ENCODE peak calls at places on chromosomes 3 and 15, in five cellular contexts. One of them, this sample, is unnamed.

GRCh38 chr3:56277236-56277635 is 191.0 kb downstream of the ERC2 start:
- DNase-seq in astrocyte: no peak
- DNase-seq in GM23248: no peak
- DNase-seq in MM.1S: no peak
- DNase-seq in neuronal stem cell: no peak
- DNase-seq in this sample: no peak

GRCh38 chr3:195896361-195897080 is 11.8 kb downstream of the TNK2 start:
- DNase-seq in GM23248: peak; percentile 92
- DNase-seq in astrocyte: peak; percentile 79
- DNase-seq in neuronal stem cell: no peak
- DNase-seq in MM.1S: no peak
- DNase-seq in this sample: peak; percentile 51

GRCh38 chr15:43930556-43930955 is 103.8 kb downstream of the WDR76 start:
- DNase-seq in MM.1S: no peak
- DNase-seq in GM23248: no peak
- DNase-seq in astrocyte: no peak
- DNase-seq in neuronal stem cell: no peak
- DNase-seq in this sample: no peak

GRCh38 chr3:94862703-94863102 is 799.8 kb downstream of the NSUN3 start:
- DNase-seq in astrocyte: no peak
- DNase-seq in MM.1S: peak; percentile 64
- DNase-seq in neuronal stem cell: no peak
- DNase-seq in GM23248: peak; percentile 16
- DNase-seq in this sample: peak; percentile 47

GRCh38 chr15:62165029-62165792 is at the start of gene C2CD4B:
- DNase-seq in neuronal stem cell: peak; percentile 31
- DNase-seq in MM.1S: no peak
- DNase-seq in astrocyte: no peak
- DNase-seq in GM23248: peak; percentile 7
- DNase-seq in this sample: peak; percentile 71

GRCh38 chr15:57321485-57321884 is 54.8 kb upstream of the CGNL1 start:
- DNase-seq in neuronal stem cell: no peak
- DNase-seq in MM.1S: no peak
- DNase-seq in GM23248: no peak
- DNase-seq in astrocyte: no peak
- DNase-seq in this sample: no peak

GRCh38 chr15:69092159-69092558 is 68.3 kb upstream of the GLCE start:
- DNase-seq in neuronal stem cell: no peak
- DNase-seq in MM.1S: no peak
- DNase-seq in astrocyte: peak; percentile 72
- DNase-seq in GM23248: peak; percentile 32
- DNase-seq in this sample: no peak

GRCh38 chr15:85044251-85044853 is 62.7 kb downstream of the PDE8A start:
- DNase-seq in GM23248: peak; percentile 83
- DNase-seq in MM.1S: peak; percentile 46
- DNase-seq in astrocyte: peak; percentile 47
- DNase-seq in neuronal stem cell: no peak
- DNase-seq in this sample: peak; percentile 61

GRCh38 chr3:140292684-140293083 is 357.7 kb downstream of the CLSTN2 start:
- DNase-seq in MM.1S: no peak
- DNase-seq in astrocyte: peak; percentile 96
- DNase-seq in GM23248: peak; percentile 98
- DNase-seq in neuronal stem cell: no peak
- DNase-seq in this sample: no peak

GRCh38 chr15:78881681-78882080 is 9.0 kb downstream of the MORF4L1 start:
- DNase-seq in astrocyte: no peak
- DNase-seq in neuronal stem cell: no peak
- DNase-seq in MM.1S: no peak
- DNase-seq in GM23248: no peak
- DNase-seq in this sample: no peak

GRCh38 chr3:131388400-131388799 is 6.8 kb downstream of the NUDT16 start:
- DNase-seq in astrocyte: peak; percentile 13
- DNase-seq in neuronal stem cell: no peak
- DNase-seq in GM23248: peak; percentile 48
- DNase-seq in MM.1S: no peak
- DNase-seq in this sample: no peak

GRCh38 chr3:107650788-107651187 is 128.0 kb downstream of the BBX start:
- DNase-seq in MM.1S: no peak
- DNase-seq in neuronal stem cell: no peak
- DNase-seq in GM23248: no peak
- DNase-seq in astrocyte: no peak
- DNase-seq in this sample: no peak

GRCh38 chr3:126467611-126467955 is 8.1 kb downstream of the ZXDC start:
- DNase-seq in neuronal stem cell: no peak
- DNase-seq in MM.1S: no peak
- DNase-seq in astrocyte: no peak
- DNase-seq in GM23248: no peak
- DNase-seq in this sample: no peak

GRCh38 chr3:150005243-150006102 is 34.8 kb upstream of the PFN2 start:
- DNase-seq in neuronal stem cell: no peak
- DNase-seq in GM23248: peak; percentile 69
- DNase-seq in MM.1S: no peak
- DNase-seq in astrocyte: peak; percentile 52
- DNase-seq in this sample: no peak

GRCh38 chr3:25552251-25552650 is 112.5 kb downstream of the TOP2B start:
- DNase-seq in MM.1S: no peak
- DNase-seq in neuronal stem cell: no peak
- DNase-seq in GM23248: no peak
- DNase-seq in astrocyte: no peak
- DNase-seq in this sample: no peak
- H3K4me2 ChIP-seq in MM.1S: no peak overlapping the region
- H3K4me2 ChIP-seq in neuronal stem cell: no peak overlapping the region
- H3K4me2 ChIP-seq in GM23248: no peak overlapping the region
- H3K4me2 ChIP-seq in astrocyte: no peak overlapping the region
- H3K4me2 ChIP-seq in this sample: no peak overlapping the region

GRCh38 chr3:122826315-122826714 is 31.4 kb downstream of the SLC49A4 start:
- DNase-seq in MM.1S: no peak
- DNase-seq in astrocyte: no peak
- DNase-seq in GM23248: no peak
- DNase-seq in neuronal stem cell: no peak
- DNase-seq in this sample: no peak

GRCh38 chr3:122825460-122825859 is 30.6 kb downstream of the SLC49A4 start:
- DNase-seq in GM23248: no peak
- DNase-seq in astrocyte: no peak
- DNase-seq in neuronal stem cell: no peak
- DNase-seq in MM.1S: peak; percentile 9
- DNase-seq in this sample: no peak

GRCh38 chr3:122828281-122828680 is 33.4 kb downstream of the SLC49A4 start:
- DNase-seq in GM23248: no peak
- DNase-seq in MM.1S: no peak
- DNase-seq in neuronal stem cell: no peak
- DNase-seq in astrocyte: no peak
- DNase-seq in this sample: no peak

DNA sequence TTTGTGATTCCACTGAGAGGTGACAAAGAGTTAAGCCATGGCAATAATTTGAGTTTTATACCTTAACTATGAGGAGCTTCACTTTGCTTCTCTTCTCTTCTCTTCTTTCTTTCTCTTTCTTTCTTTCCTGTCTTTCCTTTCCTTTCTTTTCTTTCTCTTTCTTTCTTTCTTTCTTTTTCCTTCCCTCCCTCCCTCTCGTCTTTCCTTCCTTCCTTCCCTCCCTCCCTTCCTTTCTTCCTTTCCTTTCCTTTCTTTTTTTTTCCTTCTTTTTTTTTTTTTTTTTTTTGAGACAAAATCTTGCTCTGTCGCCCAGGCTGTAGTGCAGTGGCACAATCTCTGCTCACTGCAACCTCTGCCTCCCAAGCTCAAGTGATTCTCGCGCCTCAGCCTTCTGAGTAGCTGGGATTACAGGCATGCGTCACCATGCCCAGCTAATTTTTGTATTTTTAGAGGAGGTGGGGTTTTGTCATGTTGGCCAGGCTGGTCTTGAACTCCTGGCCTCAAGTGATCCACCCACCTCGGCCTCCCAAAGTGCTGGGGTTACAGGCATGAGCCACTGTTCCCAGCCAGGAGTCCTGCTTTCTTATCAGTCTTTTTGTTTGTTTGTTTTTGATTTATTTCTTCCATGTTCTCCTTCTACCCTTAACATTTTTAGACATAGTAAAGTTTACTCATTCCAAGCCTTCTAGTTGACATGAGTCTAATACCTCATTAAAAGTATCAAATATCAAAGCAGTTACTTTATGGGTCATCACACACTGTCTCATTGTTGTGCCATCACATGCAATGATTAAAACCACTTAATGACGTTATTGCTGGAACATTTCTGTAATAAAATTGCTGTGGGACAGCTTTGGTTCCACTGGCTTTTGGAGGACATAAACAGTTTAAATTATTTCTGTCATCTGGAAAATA is 29.9 kb downstream of the SLC49A4 start:
- DNase-seq in GM23248: peak; percentile 25
- DNase-seq in MM.1S: no peak
- DNase-seq in astrocyte: peak; percentile 16
- DNase-seq in neuronal stem cell: no peak
- DNase-seq in this sample: no peak
- H3K4me2 ChIP-seq in GM23248: no peak overlapping the region
- H3K4me2 ChIP-seq in MM.1S: peak overlapping the region; percentile 43
- H3K4me2 ChIP-seq in astrocyte: no peak overlapping the region
- H3K4me2 ChIP-seq in neuronal stem cell: no peak overlapping the region
- H3K4me2 ChIP-seq in this sample: no peak overlapping the region

GRCh38 chr15:76160426-76161152 is 100.8 kb downstream of the TMEM266 start:
- DNase-seq in GM23248: peak; percentile 18
- DNase-seq in MM.1S: no peak
- DNase-seq in neuronal stem cell: no peak
- DNase-seq in astrocyte: no peak
- DNase-seq in this sample: no peak

GRCh38 chr15:76159282-76159681 is 99.5 kb downstream of the TMEM266 start:
- DNase-seq in MM.1S: no peak
- DNase-seq in neuronal stem cell: no peak
- DNase-seq in GM23248: no peak
- DNase-seq in astrocyte: no peak
- DNase-seq in this sample: no peak

GRCh38 chr15:76162784-76163428 is 103.1 kb downstream of the TMEM266 start:
- DNase-seq in astrocyte: no peak
- DNase-seq in MM.1S: no peak
- DNase-seq in neuronal stem cell: no peak
- DNase-seq in GM23248: no peak
- DNase-seq in this sample: no peak

GRCh38 chr15:76162050-76162425 is 102.3 kb downstream of the TMEM266 start:
- DNase-seq in astrocyte: no peak
- DNase-seq in neuronal stem cell: no peak
- DNase-seq in GM23248: no peak
- DNase-seq in MM.1S: no peak
- DNase-seq in this sample: no peak

DNA sequence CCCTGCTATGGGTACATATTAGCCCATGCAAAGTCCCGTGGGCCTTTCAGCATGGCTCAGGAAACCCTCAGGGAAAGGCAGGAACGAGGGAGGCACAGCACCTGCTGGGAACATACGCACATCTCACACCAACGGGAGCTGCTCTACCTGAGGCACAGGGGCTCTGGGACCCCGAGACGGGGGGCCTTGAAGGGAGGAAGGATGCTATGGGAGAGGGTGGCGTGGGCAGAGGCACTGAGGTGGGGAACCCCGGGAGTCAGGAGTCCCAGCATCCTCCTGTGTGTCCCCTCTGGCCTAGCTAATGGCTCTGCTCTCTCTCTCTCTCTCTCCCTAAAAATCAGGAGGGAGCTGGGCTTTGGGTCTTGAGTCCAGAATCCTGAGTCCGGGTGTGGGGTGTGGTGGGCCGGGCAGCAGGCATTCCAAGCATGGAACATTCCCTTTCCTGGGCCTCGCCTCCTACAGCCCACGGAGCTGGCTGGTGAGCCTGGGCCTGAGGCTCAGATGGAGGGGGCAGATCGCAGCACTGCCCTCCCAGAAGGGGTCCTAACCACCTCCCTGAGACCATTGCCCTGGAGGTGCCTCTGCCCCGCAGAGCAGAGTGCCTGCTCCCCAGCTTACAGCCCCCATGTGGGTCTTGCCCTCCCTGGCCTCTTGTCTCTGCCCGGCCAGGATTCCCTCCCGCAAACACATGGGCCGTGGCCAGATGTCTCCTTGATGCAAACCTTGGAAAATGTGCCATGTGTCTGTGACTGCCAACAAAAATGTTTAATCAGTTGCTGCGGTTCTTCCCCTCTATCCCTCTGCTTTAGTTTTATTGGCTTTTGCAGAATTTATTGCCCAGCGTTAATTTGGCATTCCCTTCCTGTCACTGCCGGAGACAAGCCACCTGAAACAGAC is 101.6 kb downstream of the TMEM266 start:
- DNase-seq in astrocyte: no peak
- DNase-seq in GM23248: no peak
- DNase-seq in MM.1S: no peak
- DNase-seq in neuronal stem cell: no peak
- DNase-seq in this sample: no peak
- H3K4me2 ChIP-seq in astrocyte: no peak overlapping the region
- H3K4me2 ChIP-seq in GM23248: no peak overlapping the region
- H3K4me2 ChIP-seq in MM.1S: no peak overlapping the region
- H3K4me2 ChIP-seq in neuronal stem cell: no peak overlapping the region
- H3K4me2 ChIP-seq in this sample: no peak overlapping the region

GRCh38 chr3:61686228-61686648 is 124.9 kb downstream of the PTPRG start:
- DNase-seq in MM.1S: no peak
- DNase-seq in GM23248: no peak
- DNase-seq in neuronal stem cell: no peak
- DNase-seq in astrocyte: no peak
- DNase-seq in this sample: no peak

GRCh38 chr3:61685755-61686154 is 124.4 kb downstream of the PTPRG start:
- DNase-seq in neuronal stem cell: no peak
- DNase-seq in GM23248: no peak
- DNase-seq in MM.1S: no peak
- DNase-seq in astrocyte: no peak
- DNase-seq in this sample: no peak

GRCh38 chr3:61683409-61684261 is 122.3 kb downstream of the PTPRG start:
- DNase-seq in MM.1S: no peak
- DNase-seq in astrocyte: no peak
- DNase-seq in GM23248: no peak
- DNase-seq in neuronal stem cell: no peak
- DNase-seq in this sample: no peak

GRCh38 chr3:61682671-61683408 is 121.5 kb downstream of the PTPRG start:
- DNase-seq in MM.1S: no peak
- DNase-seq in GM23248: peak; percentile 76
- DNase-seq in astrocyte: no peak
- DNase-seq in neuronal stem cell: no peak
- DNase-seq in this sample: peak; percentile 36

GRCh38 chr3:61684386-61684785 is 123.0 kb downstream of the PTPRG start:
- DNase-seq in MM.1S: no peak
- DNase-seq in neuronal stem cell: no peak
- DNase-seq in astrocyte: no peak
- DNase-seq in GM23248: no peak
- DNase-seq in this sample: no peak
- H3K4me2 ChIP-seq in MM.1S: no peak overlapping the region
- H3K4me2 ChIP-seq in neuronal stem cell: no peak overlapping the region
- H3K4me2 ChIP-seq in astrocyte: no peak overlapping the region
- H3K4me2 ChIP-seq in GM23248: no peak overlapping the region
- H3K4me2 ChIP-seq in this sample: peak overlapping the region; percentile 10

DNA sequence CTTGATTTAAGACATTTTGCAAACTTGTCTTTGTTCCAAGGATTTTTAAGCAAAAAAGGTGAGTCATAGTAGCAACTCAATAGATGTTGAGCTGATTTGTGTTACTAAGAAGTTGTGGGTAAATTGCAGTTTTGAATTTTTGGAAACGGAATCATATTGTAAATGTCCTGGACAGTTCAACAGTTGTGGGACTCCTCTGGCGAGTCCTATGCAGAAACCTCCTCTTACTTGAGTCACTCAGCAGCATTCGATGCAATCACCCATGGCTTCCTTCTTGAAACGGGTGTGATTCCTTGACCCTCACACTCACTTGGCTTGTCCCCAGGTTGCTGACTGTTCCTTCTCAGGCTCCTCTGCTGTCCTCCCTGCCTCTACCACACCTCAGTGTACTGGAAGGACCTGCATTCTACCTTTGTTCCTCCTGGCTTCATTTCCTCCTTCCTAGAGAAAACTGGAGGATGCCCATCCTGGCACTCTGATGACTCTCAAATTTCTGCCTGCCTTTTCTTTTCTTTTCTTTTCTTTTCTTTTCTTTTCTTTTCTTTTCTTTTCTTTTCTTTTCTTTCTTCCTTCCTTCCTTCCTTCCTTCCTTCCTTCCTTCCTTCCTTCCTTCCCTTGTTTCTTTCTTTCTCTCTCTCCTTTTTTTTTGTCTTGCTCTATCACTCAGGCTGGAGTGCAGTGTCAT is 52.8 kb upstream of the DGKG start:
- DNase-seq in GM23248: peak; percentile 97
- DNase-seq in astrocyte: peak; percentile 92
- DNase-seq in MM.1S: peak; percentile 57
- DNase-seq in neuronal stem cell: no peak
- DNase-seq in this sample: no peak
- H3K4me2 ChIP-seq in GM23248: peak overlapping the region; percentile 66
- H3K4me2 ChIP-seq in astrocyte: peak overlapping the region; percentile 77
- H3K4me2 ChIP-seq in MM.1S: peak overlapping the region; percentile 83
- H3K4me2 ChIP-seq in neuronal stem cell: no peak overlapping the region
- H3K4me2 ChIP-seq in this sample: no peak overlapping the region